ENCODE peak calls at places on chromosomes 1 and 21, in five cellular contexts. T, U, E, J and B are unnamed samples.

GRCh38 chr21:42456457-42456856 is 39.6 kb downstream of the RSPH1 start:
- DNase-seq in T (no peak), U (no peak), E (no peak), J (peak; percentile 51), B (no peak)

GRCh38 chr1:166069390-166069789 is 97.4 kb downstream of the FAM78B start:
- DNase-seq in T (no peak), U (no peak), E (no peak), J (no peak), B (no peak)

GRCh38 chr1:9705337-9706098 is 54.0 kb downstream of the PIK3CD start:
- DNase-seq in T (no peak), U (no peak), E (no peak), J (no peak), B (no peak)

GRCh38 chr1:15022069-15022468 is 131.5 kb upstream of the TMEM51 start:
- DNase-seq in T (no peak), U (no peak), E (no peak), J (no peak), B (no peak)

GRCh38 chr1:215076312-215076711 is 6.2 kb upstream of the KCNK2 start:
- DNase-seq in T (no peak), U (no peak), E (no peak), J (no peak), B (no peak)

GRCh38 chr1:11543796-11544195 is 64.8 kb downstream of the DISP3 start:
- DNase-seq in T (no peak), U (no peak), E (no peak), J (no peak), B (no peak)

GRCh38 chr1:11569954-11570353 is 84.3 kb downstream of the FBXO2 start:
- DNase-seq in T (no peak), U (no peak), E (no peak), J (no peak), B (no peak)

GRCh38 chr1:188706742-188707141 is 1770.9 kb downstream of the BRINP3 start:
- DNase-seq in T (no peak), U (no peak), E (no peak), J (no peak), B (no peak)

GRCh38 chr21:26273686-26274313 is 103.2 kb upstream of the APP start:
- DNase-seq in T (no peak), U (no peak), E (no peak), J (no peak), B (no peak)

GRCh38 chr1:108503062-108503740 is 53.1 kb downstream of the NBPF6 start:
- DNase-seq in T (no peak), U (no peak), E (no peak), J (no peak), B (no peak)

GRCh38 chr1:47986741-47987140 is 10.4 kb downstream of the TRABD2B start:
- DNase-seq in T (no peak), U (no peak), E (no peak), J (no peak), B (no peak)

GRCh38 chr1:159177273-159177907 is 6.0 kb downstream of the CADM3 start:
- DNase-seq in T (peak; percentile 74), U (no peak), E (no peak), J (peak; percentile 22), B (no peak)

GRCh38 chr21:21921410-21922232 is 923.4 kb downstream of the NCAM2 start:
- DNase-seq in T (no peak), U (no peak), E (no peak), J (no peak), B (no peak)

GRCh38 chr1:156146006-156146748 is 7.2 kb upstream of the SEMA4A start:
- DNase-seq in T (no peak), U (no peak), E (no peak), J (peak; percentile 55), B (peak; percentile 87)

GRCh38 chr1:207084241-207084640 is 4.4 kb upstream of the C4BPB start:
- DNase-seq in T (no peak), U (no peak), E (no peak), J (no peak), B (no peak)

GRCh38 chr1:166839600-166840308 is 479 bp downstream of the POGK start:
- DNase-seq in T (peak; percentile 74), U (no peak), E (peak; percentile 76), J (peak; percentile 77), B (peak; percentile 81)

DNA sequence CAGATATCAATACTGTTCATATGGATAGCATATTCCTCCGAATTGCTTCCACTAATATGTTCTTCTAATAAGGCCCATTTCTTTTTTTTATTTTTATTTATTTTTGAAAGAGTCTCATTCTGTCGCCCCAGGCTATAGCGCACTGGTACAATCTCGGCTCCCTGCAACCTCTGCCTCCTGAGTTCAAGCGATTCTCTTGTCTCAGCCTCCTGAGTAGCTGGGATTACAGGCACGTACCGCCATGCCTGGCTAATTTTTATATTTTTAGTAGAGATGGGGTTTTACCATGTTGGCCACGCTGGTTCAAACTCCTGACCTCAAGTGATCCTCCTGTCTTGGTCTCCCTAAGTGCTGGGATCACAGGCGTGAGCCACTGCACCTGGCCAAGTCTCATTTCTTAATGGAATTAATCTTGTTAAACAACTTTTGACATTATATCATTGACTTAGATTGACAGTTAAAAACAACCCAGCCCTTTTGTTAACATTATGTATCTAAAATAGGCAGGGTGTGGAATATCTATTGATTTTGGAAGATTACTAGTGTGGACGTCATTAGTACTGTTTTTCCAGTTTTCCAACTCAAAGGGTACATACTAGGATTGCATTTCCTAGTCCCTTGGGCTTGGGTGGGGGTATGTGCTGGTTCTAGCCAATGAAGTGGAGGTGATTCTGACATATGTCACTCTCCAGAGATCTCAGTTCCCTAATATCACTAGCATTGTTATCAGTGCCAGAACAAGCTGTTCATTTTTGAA is 281.4 kb downstream of the GRIK1 start:
- DNase-seq in T (no peak), U (no peak), E (no peak), J (no peak), B (no peak)
- TF ChIP-seq EP300 in T (no peak), U (no peak), E (no peak), J (no peak), B (no peak)

GRCh38 chr1:6603851-6604558 is 1.3 kb upstream of the KLHL21 start:
- DNase-seq in T (peak; percentile 69), U (no peak), E (peak; percentile 94), J (peak; percentile 57), B (peak; percentile 88)

GRCh38 chr1:6601865-6602668 is 602 bp downstream of the KLHL21 start:
- DNase-seq in T (no peak), U (no peak), E (peak; percentile 82), J (peak; percentile 42), B (no peak)

GRCh38 chr1:6602669-6603423 is at the start of gene KLHL21:
- DNase-seq in T (peak; percentile 79), U (peak; percentile 95), E (peak; percentile 97), J (peak; percentile 91), B (peak; percentile 94)

GRCh38 chr1:6601049-6601864 is 1.4 kb downstream of the KLHL21 start:
- DNase-seq in T (peak; percentile 58), U (peak; percentile 96), E (peak; percentile 94), J (peak; percentile 78), B (peak; percentile 92)

GRCh38 chr1:6603424-6603850 is 768 bp upstream of the KLHL21 start:
- DNase-seq in T (peak; percentile 70), U (no peak), E (peak; percentile 89), J (peak; percentile 65), B (peak; percentile 88)
- TF ChIP-seq POLR2A in T (peak; percentile 15), U (peak; percentile 47), E (no peak), J (peak; percentile 75), B (no peak)

GRCh38 chr1:160206421-160207117 is 1.4 kb downstream of the PEA15 start:
- DNase-seq in T (no peak), U (no peak), E (no peak), J (no peak), B (peak; percentile 49)

GRCh38 chr1:160205242-160205973 is at the start of gene PEA15:
- DNase-seq in T (peak; percentile 82), U (no peak), E (peak; percentile 88), J (peak; percentile 83), B (peak; percentile 85)

GRCh38 chr1:160207118-160207650 is 2.0 kb downstream of the PEA15 start:
- DNase-seq in T (no peak), U (no peak), E (no peak), J (no peak), B (no peak)

GRCh38 chr1:160205974-160206369 is 788 bp downstream of the PEA15 start:
- DNase-seq in T (no peak), U (no peak), E (peak; percentile 75), J (peak; percentile 47), B (peak; percentile 60)

DNA sequence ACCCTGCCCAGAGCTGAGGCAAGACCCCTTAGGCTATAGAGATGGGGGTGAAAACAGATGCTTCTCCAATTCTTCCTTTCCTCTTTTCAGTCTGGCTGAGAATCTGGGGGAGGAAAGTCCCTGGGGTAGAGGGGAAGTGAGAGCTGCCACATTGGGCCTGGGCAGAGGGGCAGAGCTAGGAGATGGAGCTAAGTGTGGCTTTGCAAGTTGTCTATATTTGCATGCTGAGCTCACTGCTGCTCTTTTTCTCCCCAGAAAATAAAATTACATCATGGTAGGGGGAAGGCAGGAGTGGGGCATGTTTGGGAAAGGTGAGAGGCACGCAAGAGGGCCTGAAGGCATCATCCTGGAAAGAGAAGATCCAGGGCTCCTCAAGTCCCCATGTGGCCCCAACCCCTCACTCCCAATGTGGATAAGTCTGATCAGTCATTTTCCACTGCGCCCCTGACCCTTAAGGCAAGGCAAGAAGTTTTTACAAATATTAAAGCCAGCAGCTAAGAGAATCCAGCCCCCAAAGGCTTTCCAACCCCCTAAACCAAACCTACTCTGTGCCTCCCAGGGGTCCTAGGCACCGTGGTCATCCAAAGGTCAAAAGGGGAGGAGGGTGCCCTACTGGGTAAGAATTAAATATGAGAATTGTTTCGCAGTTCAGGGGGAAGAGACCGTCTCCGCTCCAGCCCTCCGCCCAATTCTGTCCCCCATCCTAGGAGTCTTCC is 500 bp upstream of the PEA15 start:
- DNase-seq in T (no peak), U (no peak), E (no peak), J (peak; percentile 47), B (no peak)
- TF ChIP-seq POLR2AphosphoS5 in T (no peak), U (no peak), E (no peak), J (no peak), B (no peak)

GRCh38 chr1:169236880-169237279 is 130.4 kb downstream of the ATP1B1 start:
- DNase-seq in T (no peak), U (no peak), E (no peak), J (no peak), B (no peak)

GRCh38 chr1:169238506-169238905 is 129.1 kb downstream of the NME7 start:
- DNase-seq in T (no peak), U (no peak), E (no peak), J (no peak), B (no peak)

GRCh38 chr1:169236143-169236542 is 129.7 kb downstream of the ATP1B1 start:
- DNase-seq in T (no peak), U (no peak), E (no peak), J (no peak), B (no peak)

GRCh38 chr1:169245706-169246105 is 121.9 kb downstream of the NME7 start:
- DNase-seq in T (no peak), U (no peak), E (no peak), J (no peak), B (no peak)

GRCh38 chr1:169240449-169241242 is 127.0 kb downstream of the NME7 start:
- DNase-seq in T (no peak), U (no peak), E (no peak), J (no peak), B (no peak)
- TF ChIP-seq EP300 in T (no peak), U (no peak), E (no peak), J (no peak), B (no peak)